ENCODE peak calls at places on chromosomes 6 and 20, in six cellular contexts. One of them, this sample, is unnamed.
A peak's percentile ranks its signal among the peaks of the same experiment; 100 is the strongest.

GRCh38 chr6:34015576-34015975 is 130.3 kb downstream of the GRM4 start:
- DNase-seq in psoas muscle: no peak
- DNase-seq in tibial artery: no peak
- DNase-seq in PC-3: no peak
- DNase-seq in H7: peak; percentile 87
- DNase-seq in keratinocyte: no peak
- DNase-seq in this sample: no peak

GRCh38 chr20:49225896-49226295 is 6.7 kb downstream of the DDX27 start:
- DNase-seq in PC-3: no peak
- DNase-seq in psoas muscle: no peak
- DNase-seq in H7: no peak
- DNase-seq in tibial artery: no peak
- DNase-seq in keratinocyte: no peak
- DNase-seq in this sample: no peak

GRCh38 chr6:111572216-111572706 is 33.4 kb downstream of the TRAF3IP2 start:
- DNase-seq in H7: no peak
- DNase-seq in psoas muscle: no peak
- DNase-seq in tibial artery: no peak
- DNase-seq in PC-3: no peak
- DNase-seq in keratinocyte: no peak
- DNase-seq in this sample: no peak

GRCh38 chr6:15253107-15254073 is 7.5 kb downstream of the JARID2 start:
- DNase-seq in tibial artery: no peak
- DNase-seq in keratinocyte: no peak
- DNase-seq in PC-3: no peak
- DNase-seq in psoas muscle: no peak
- DNase-seq in H7: no peak
- DNase-seq in this sample: peak; percentile 40

GRCh38 chr6:13586936-13587542 is 12.6 kb downstream of the SIRT5 start:
- DNase-seq in psoas muscle: no peak
- DNase-seq in H7: no peak
- DNase-seq in tibial artery: no peak
- DNase-seq in keratinocyte: no peak
- DNase-seq in PC-3: no peak
- DNase-seq in this sample: no peak

GRCh38 chr6:169933839-169934698 is 182.6 kb downstream of the ERMARD start:
- DNase-seq in H7: peak; percentile 54
- DNase-seq in tibial artery: peak; percentile 50
- DNase-seq in keratinocyte: no peak
- DNase-seq in psoas muscle: peak; percentile 85
- DNase-seq in PC-3: peak; percentile 40
- DNase-seq in this sample: no peak

GRCh38 chr6:26329763-26330511 is 35.1 kb upstream of the BTN3A2 start:
- DNase-seq in PC-3: peak; percentile 83
- DNase-seq in keratinocyte: no peak
- DNase-seq in tibial artery: no peak
- DNase-seq in psoas muscle: no peak
- DNase-seq in H7: no peak
- DNase-seq in this sample: no peak

GRCh38 chr6:113755449-113756289 is 101.5 kb upstream of the MARCKS start:
- DNase-seq in tibial artery: no peak
- DNase-seq in H7: no peak
- DNase-seq in PC-3: no peak
- DNase-seq in keratinocyte: no peak
- DNase-seq in psoas muscle: no peak
- DNase-seq in this sample: no peak

GRCh38 chr20:17627101-17627950 is 54.7 kb downstream of the RRBP1 start:
- DNase-seq in psoas muscle: peak; percentile 52
- DNase-seq in H7: peak; percentile 52
- DNase-seq in keratinocyte: no peak
- DNase-seq in PC-3: no peak
- DNase-seq in tibial artery: no peak
- DNase-seq in this sample: no peak

GRCh38 chr6:155791186-155791585 is 335.5 kb upstream of the NOX3 start:
- DNase-seq in PC-3: peak; percentile 20
- DNase-seq in tibial artery: no peak
- DNase-seq in keratinocyte: no peak
- DNase-seq in psoas muscle: no peak
- DNase-seq in H7: no peak
- DNase-seq in this sample: no peak

GRCh38 chr6:163415176-163415619 is 680 bp downstream of the QKI start:
- DNase-seq in tibial artery: no peak
- DNase-seq in keratinocyte: no peak
- DNase-seq in psoas muscle: peak; percentile 62
- DNase-seq in PC-3: no peak
- DNase-seq in H7: peak; percentile 73
- DNase-seq in this sample: no peak

GRCh38 chr6:100184473-100184872 is 190.4 kb upstream of the MCHR2 start:
- DNase-seq in psoas muscle: no peak
- DNase-seq in PC-3: no peak
- DNase-seq in tibial artery: no peak
- DNase-seq in keratinocyte: no peak
- DNase-seq in H7: no peak
- DNase-seq in this sample: no peak

GRCh38 chr20:57629976-57630525 is 9.8 kb upstream of the ZBP1 start:
- DNase-seq in psoas muscle: no peak
- DNase-seq in H7: no peak
- DNase-seq in keratinocyte: no peak
- DNase-seq in PC-3: no peak
- DNase-seq in tibial artery: no peak
- DNase-seq in this sample: no peak

GRCh38 chr6:149043476-149044130 is 273.9 kb upstream of the TAB2 start:
- DNase-seq in psoas muscle: no peak
- DNase-seq in tibial artery: no peak
- DNase-seq in keratinocyte: no peak
- DNase-seq in H7: peak; percentile 62
- DNase-seq in PC-3: peak; percentile 37
- DNase-seq in this sample: no peak

GRCh38 chr20:34907616-34908469 is 31.4 kb downstream of the ACSS2 start:
- DNase-seq in keratinocyte: peak; percentile 91
- DNase-seq in tibial artery: peak; percentile 47
- DNase-seq in H7: no peak
- DNase-seq in psoas muscle: peak; percentile 59
- DNase-seq in PC-3: peak; percentile 100
- DNase-seq in this sample: peak; percentile 81

GRCh38 chr6:170234419-170234818 is 56.5 kb downstream of the DLL1 start:
- DNase-seq in H7: no peak
- DNase-seq in psoas muscle: no peak
- DNase-seq in PC-3: no peak
- DNase-seq in tibial artery: no peak
- DNase-seq in keratinocyte: no peak
- DNase-seq in this sample: no peak

GRCh38 chr6:128350416-128351254 is 169.8 kb downstream of the PTPRK start:
- DNase-seq in tibial artery: no peak
- DNase-seq in psoas muscle: no peak
- DNase-seq in keratinocyte: peak; percentile 9
- DNase-seq in H7: no peak
- DNase-seq in PC-3: peak; percentile 55
- DNase-seq in this sample: no peak

GRCh38 chr6:37173573-37174195 is 3.7 kb downstream of the PIM1 start:
- DNase-seq in H7: no peak
- DNase-seq in PC-3: no peak
- DNase-seq in psoas muscle: no peak
- DNase-seq in tibial artery: no peak
- DNase-seq in keratinocyte: no peak
- DNase-seq in this sample: no peak

GRCh38 chr6:52517502-52518278 is 59.2 kb downstream of the TRAM2 start:
- DNase-seq in psoas muscle: peak; percentile 90
- DNase-seq in PC-3: peak; percentile 92
- DNase-seq in keratinocyte: no peak
- DNase-seq in tibial artery: peak; percentile 94
- DNase-seq in H7: peak; percentile 90
- DNase-seq in this sample: peak; percentile 85

GRCh38 chr6:148776321-148776966 is 29.6 kb downstream of the UST start:
- DNase-seq in keratinocyte: peak; percentile 17
- DNase-seq in psoas muscle: no peak
- DNase-seq in PC-3: peak; percentile 67
- DNase-seq in tibial artery: no peak
- DNase-seq in H7: no peak
- DNase-seq in this sample: no peak

GRCh38 chr6:163741743-163742363 is 327.3 kb downstream of the QKI start:
- DNase-seq in PC-3: no peak
- DNase-seq in tibial artery: no peak
- DNase-seq in H7: no peak
- DNase-seq in keratinocyte: no peak
- DNase-seq in psoas muscle: no peak
- DNase-seq in this sample: no peak

GRCh38 chr20:40493071-40493470 is 196.0 kb downstream of the MAFB start:
- DNase-seq in H7: no peak
- DNase-seq in PC-3: no peak
- DNase-seq in psoas muscle: peak; percentile 67
- DNase-seq in tibial artery: peak; percentile 89
- DNase-seq in keratinocyte: no peak
- DNase-seq in this sample: no peak

GRCh38 chr20:50649587-50649986 is 41.8 kb downstream of the RIPOR3 start:
- DNase-seq in psoas muscle: peak; percentile 81
- DNase-seq in tibial artery: peak; percentile 51
- DNase-seq in PC-3: no peak
- DNase-seq in keratinocyte: no peak
- DNase-seq in H7: no peak
- DNase-seq in this sample: no peak

GRCh38 chr20:42531675-42531985 is 658.1 kb downstream of the PTPRT start:
- DNase-seq in H7: no peak
- DNase-seq in psoas muscle: no peak
- DNase-seq in tibial artery: peak; percentile 34
- DNase-seq in PC-3: no peak
- DNase-seq in keratinocyte: no peak
- DNase-seq in this sample: no peak

DNA sequence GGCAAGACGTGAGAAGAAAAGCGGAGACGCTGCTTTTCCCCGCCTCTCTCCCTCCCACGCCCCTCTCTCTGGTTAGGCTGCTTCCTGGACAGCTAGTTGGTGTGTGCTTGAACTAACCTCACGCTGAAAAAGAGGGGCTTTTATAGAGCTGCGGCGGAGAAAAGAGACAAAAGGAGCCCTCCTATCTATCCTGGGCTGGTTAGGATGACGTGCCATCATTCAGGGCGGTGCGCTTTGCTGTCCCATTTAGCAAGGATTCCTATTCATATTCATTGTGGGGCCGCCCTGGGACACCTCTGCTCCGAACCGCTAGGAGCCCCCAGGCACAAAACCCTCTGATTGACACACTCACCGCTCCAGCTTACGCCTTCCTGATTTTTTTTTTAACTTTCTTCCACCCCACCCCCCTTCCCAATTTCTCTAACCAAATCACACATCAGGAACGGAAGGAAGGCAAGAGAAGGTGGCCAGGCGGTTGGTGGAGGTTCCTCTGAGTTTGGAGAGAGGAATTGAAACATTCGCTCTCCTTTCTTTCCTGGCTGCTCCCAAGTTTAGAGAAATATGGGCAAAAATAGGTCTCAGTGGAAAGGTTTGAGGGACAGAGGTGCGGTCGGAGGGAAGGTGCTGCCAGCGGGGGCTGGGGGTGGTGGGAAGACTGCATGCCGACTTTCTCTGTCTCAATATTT is at the start of gene OLIG3:
- DNase-seq in keratinocyte: no peak
- DNase-seq in psoas muscle: no peak
- DNase-seq in H7: peak; percentile 85
- DNase-seq in PC-3: no peak
- DNase-seq in tibial artery: no peak
- DNase-seq in this sample: no peak
- H3K4me3 ChIP-seq in keratinocyte: no peak within 1 kb of the TSS
- H3K4me3 ChIP-seq in psoas muscle: peak within 1 kb of the TSS; percentile 46
- H3K4me3 ChIP-seq in H7: peak within 1 kb of the TSS; percentile 36
- H3K4me3 ChIP-seq in PC-3: no peak within 1 kb of the TSS
- H3K4me3 ChIP-seq in tibial artery: peak within 1 kb of the TSS; percentile 27
- H3K4me3 ChIP-seq in this sample: no peak within 1 kb of the TSS

DNA sequence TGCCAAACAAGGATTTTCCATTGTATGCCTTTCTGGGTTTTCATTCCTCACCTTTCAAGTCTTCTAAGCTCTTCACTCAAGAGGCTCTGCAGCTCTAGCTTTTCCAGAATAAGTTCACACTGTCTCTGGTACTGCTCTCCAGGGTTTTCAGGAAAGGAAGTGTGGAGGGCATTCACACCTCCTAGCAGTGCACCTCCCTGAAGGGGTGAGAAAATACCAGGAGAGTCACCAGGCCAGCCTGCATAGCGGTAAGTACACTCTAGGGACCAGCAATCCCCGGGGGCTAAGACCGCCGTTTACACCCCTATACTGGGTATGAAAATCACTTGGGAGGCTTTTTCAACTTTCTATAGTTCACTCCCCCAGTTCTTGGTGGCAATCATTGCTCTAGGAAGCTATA is 67.9 kb upstream of the ASF1A start:
- DNase-seq in PC-3: no peak
- DNase-seq in psoas muscle: no peak
- DNase-seq in H7: no peak
- DNase-seq in tibial artery: no peak
- DNase-seq in keratinocyte: no peak
- DNase-seq in this sample: no peak
- H3K36me3 ChIP-seq in PC-3: no peaks in the 10 kb centered on the region
- H3K36me3 ChIP-seq in psoas muscle: peaks cover 5% of the 10 kb centered on the region
- H3K36me3 ChIP-seq in H7: no peaks in the 10 kb centered on the region
- H3K36me3 ChIP-seq in tibial artery: peaks cover 59% of the 10 kb centered on the region
- H3K36me3 ChIP-seq in keratinocyte: peaks cover 4% of the 10 kb centered on the region
- H3K36me3 ChIP-seq in this sample: peaks cover 17% of the 10 kb centered on the region

DNA sequence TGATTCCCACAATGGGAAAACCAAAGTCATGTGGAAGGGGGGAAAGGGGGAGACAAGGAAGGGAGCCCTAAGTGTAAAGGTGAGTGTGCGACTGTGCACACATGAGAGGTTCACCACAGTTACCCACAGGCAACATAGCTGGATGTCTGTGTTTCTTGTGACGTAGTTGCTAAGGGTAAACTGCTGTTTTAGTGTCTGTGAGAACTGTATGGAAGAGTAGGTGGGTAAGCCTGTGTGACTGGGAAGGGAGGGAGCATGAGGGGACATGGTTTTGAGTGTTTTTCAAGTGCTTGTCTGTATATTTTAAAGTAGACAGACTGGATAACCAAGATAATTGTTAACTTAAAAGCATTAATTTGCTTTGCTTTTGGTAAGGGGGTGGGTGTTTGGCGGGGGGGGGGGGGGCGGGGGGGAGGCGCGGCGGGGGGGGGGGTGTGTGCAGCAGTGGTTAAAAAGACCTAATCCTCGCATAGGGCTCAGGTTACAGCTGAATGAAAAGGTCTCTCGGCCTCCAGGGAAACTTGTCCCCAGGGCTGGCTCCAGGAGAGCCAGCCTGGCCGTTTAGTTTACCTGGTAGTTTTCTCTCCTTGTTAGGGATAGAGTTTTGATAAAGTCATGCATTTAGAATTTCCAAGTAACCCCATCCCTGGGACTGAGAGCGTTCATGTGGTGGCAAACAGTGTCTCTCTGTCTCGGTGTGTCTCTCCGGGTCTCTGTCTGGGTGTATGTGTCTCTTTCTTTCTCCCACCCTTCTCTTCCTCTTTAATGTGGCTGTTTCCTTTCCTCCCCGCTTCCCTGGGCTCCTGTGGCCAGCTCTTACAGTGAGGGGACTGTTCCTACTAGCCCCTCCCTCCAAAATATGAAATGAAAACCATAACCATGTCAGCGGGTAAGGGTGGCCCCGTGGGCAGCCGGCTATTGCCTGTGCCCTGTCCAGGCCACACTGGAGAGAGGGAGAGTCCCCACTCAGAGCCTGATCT is 3.4 kb downstream of the SCUBE3 start:
- DNase-seq in tibial artery: no peak
- DNase-seq in H7: peak; percentile 79
- DNase-seq in keratinocyte: no peak
- DNase-seq in PC-3: peak; percentile 21
- DNase-seq in psoas muscle: no peak
- DNase-seq in this sample: no peak
- H3K4me3 ChIP-seq in tibial artery: peak overlapping the region; percentile 90
- H3K4me3 ChIP-seq in H7: no peak overlapping the region
- H3K4me3 ChIP-seq in keratinocyte: no peak overlapping the region
- H3K4me3 ChIP-seq in PC-3: no peak overlapping the region
- H3K4me3 ChIP-seq in psoas muscle: no peak overlapping the region
- H3K4me3 ChIP-seq in this sample: no peak overlapping the region

GRCh38 chr20:45085289-45085688 is 15.6 kb downstream of the KCNS1 start:
- DNase-seq in H7: no peak
- DNase-seq in keratinocyte: no peak
- DNase-seq in PC-3: no peak
- DNase-seq in psoas muscle: no peak
- DNase-seq in tibial artery: no peak
- DNase-seq in this sample: no peak
- H3K36me3 ChIP-seq in H7: peaks cover 2% of the 10 kb centered on the region
- H3K36me3 ChIP-seq in keratinocyte: peaks cover 5% of the 10 kb centered on the region
- H3K36me3 ChIP-seq in PC-3: peaks cover 8% of the 10 kb centered on the region
- H3K36me3 ChIP-seq in psoas muscle: peaks cover 6% of the 10 kb centered on the region
- H3K36me3 ChIP-seq in tibial artery: peaks cover 22% of the 10 kb centered on the region
- H3K36me3 ChIP-seq in this sample: peaks cover 4% of the 10 kb centered on the region